ENCODE peak calls at places on chromosomes 3 and 15, in seven cellular contexts. E, N, F, M, K, I and V are unnamed samples. For H3K9me3, the result is how much of the 10 kb centered on the place peaks cover.

GRCh38 chr3:172140499-172141391 is 101.4 kb downstream of the FNDC3B start:
- DNase-seq in F (no peak), I (peak), N (peak), E (no peak), M (peak), K (no peak), V (no peak)

GRCh38 chr15:69265347-69265955 is 33.3 kb upstream of the PAQR5 start:
- DNase-seq in N (no peak), I (peak), M (peak), E (no peak), K (no peak), F (no peak), V (no peak)

GRCh38 chr3:40623567-40623966 is 98.8 kb downstream of the ZNF621 start:
- DNase-seq in E (no peak), N (no peak), I (peak), M (no peak), F (no peak), K (no peak), V (no peak)

GRCh38 chr15:29750754-29751153 is 71.5 kb downstream of the TJP1 start:
- DNase-seq in N (no peak), E (no peak), F (no peak), K (no peak), M (peak), I (peak), V (no peak)

GRCh38 chr3:88031543-88032148 is 27.2 kb downstream of the CGGBP1 start:
- DNase-seq in N (no peak), I (peak), E (no peak), M (peak), K (no peak), F (no peak), V (no peak)

GRCh38 chr15:48644498-48644826 is 1.0 kb downstream of the FBN1 start:
- DNase-seq in I (peak), F (peak), E (peak), M (peak), N (no peak), K (peak), V (no peak)

GRCh38 chr3:152436707-152437615 is 168.2 kb downstream of the MBNL1 start:
- DNase-seq in N (no peak), E (no peak), K (no peak), F (no peak), I (peak), M (no peak), V (no peak)

GRCh38 chr3:129128357-129129155 is 7.0 kb upstream of the RAB43 start:
- DNase-seq in I (no peak), F (no peak), N (no peak), M (no peak), K (no peak), E (no peak), V (no peak)

GRCh38 chr3:12400795-12401194 is 83.5 kb upstream of the TSEN2 start:
- DNase-seq in N (no peak), M (peak), K (no peak), E (no peak), F (no peak), I (peak), V (no peak)

GRCh38 chr3:153113553-153113952 is 48.5 kb upstream of the RAP2B start:
- DNase-seq in F (no peak), I (no peak), M (no peak), E (no peak), N (no peak), K (no peak), V (no peak)

GRCh38 chr3:14523792-14524191 is 16.4 kb downstream of the GRIP2 start:
- DNase-seq in E (no peak), K (no peak), M (peak), N (no peak), I (peak), F (peak), V (no peak)

DNA sequence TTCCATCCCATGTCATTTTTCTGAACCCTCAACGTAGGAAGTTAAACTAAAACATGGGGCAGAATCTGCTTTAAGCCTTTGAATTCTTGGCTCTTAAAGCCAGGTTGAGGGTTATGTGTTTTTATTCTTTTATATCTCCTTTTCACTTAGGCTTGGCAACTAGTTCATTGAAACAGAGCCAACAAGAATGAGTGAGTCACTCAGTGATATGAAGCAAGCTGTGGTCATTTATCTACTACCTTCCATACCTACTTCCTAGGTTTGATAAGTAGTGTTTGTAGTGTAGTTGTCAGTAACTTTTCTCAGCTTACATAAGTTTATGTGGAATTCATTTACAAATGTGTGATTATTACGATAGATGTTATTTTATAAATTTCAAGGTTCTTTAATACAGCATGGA is 67.4 kb downstream of the SNRPN start:
- DNase-seq in F (no peak), M (peak), I (peak), E (no peak), N (no peak), K (no peak), V (no peak)
- H3K9me3 ChIP-seq in F (half or more), M (under half), I (under half), E (half or more), N (half or more), K (under half), V (under half)

DNA sequence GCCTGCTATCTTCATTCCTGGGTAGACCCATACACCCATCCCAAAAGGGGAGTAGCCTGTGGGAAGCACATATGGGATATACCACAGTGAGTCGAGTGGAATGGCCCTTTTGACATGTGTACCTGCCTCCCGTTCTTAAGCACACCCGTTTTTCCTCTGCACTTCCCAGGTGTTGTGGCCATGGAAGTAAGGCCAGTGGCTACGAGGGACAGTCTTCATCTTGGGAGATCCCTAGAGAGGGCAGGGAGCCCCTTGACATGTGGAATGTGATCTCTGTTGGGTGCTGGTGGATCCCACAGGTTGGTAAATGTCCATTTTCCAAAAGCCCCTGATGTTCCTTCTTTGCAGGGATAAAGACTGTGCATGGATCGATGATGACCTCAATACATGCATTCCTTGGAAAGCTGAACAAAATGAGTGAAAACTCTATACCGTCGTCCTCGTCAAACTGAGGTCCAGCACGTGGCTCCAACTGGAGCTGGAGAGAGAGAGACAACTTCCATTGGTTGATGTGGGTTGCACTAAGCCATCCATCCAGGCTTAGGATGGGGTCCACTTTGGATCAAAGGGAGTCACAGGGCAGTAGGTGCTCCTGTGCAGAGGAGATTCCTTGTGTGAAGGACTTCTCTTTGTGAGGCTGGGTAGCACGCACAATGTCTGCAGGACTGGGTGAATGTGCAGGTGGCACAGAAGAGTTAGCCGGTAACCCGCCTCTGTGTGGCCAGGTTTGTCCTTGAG is 136.8 kb downstream of the SNRPN start:
- DNase-seq in M (no peak), N (no peak), E (no peak), K (no peak), I (no peak), F (no peak), V (no peak)
- H3K9me3 ChIP-seq in M (under half), N (half or more), E (half or more), K (half or more), I (under half), F (half or more), V (half or more)

DNA sequence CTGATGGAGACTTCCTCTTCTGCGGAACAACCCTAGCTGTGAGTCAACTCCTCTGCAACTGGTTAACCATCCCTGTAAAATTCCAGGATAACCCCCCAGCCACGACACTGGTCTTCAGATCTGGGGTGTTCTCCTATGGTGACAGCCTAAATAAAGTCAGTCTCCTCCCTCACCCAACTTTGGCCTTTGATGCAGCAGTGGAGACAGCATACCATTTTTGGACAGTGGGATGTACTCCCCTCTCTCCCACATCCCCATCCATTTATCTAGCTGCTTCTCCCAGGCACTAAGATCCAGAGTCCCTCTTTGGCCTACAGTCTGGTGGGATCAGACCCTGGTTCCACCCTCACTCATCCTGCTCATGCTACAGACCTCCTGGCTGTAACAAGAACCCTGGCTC is 352.6 kb downstream of the OCA2 start:
- DNase-seq in F (no peak), K (no peak), E (no peak), N (no peak), M (no peak), I (no peak), V (no peak)
- H3K9me3 ChIP-seq in F (under half), K (under half), E (under half), N (under half), M (under half), I (under half), V (under half)

GRCh38 chr15:61041886-61042285 is 187.2 kb downstream of the RORA start:
- DNase-seq in N (no peak), K (no peak), I (no peak), F (no peak), M (no peak), E (no peak), V (no peak)
- H3K9me3 ChIP-seq in N (under half), K (under half), I (under half), F (under half), M (under half), E (under half), V (under half)

GRCh38 chr15:98824595-98824994 is 176.3 kb downstream of the IGF1R start:
- DNase-seq in N (no peak), F (no peak), I (peak), K (no peak), M (no peak), E (no peak), V (no peak)
- H3K9me3 ChIP-seq in N (under half), F (under half), I (under half), K (under half), M (under half), E (under half), V (under half)

GRCh38 chr15:95119041-95119440 is 887.7 kb downstream of the MCTP2 start:
- DNase-seq in F (no peak), I (peak), N (no peak), E (no peak), M (peak), K (no peak), V (no peak)
- H3K9me3 ChIP-seq in F (under half), I (under half), N (under half), E (under half), M (under half), K (under half), V (under half)

GRCh38 chr3:15744176-15744575 is 53.6 kb downstream of the ANKRD28 start:
- DNase-seq in F (no peak), M (no peak), N (no peak), K (no peak), I (no peak), E (no peak), V (no peak)

GRCh38 chr3:15743587-15744009 is 54.2 kb downstream of the ANKRD28 start:
- DNase-seq in N (no peak), F (no peak), K (no peak), M (no peak), I (no peak), E (no peak), V (no peak)
- H3K9me3 ChIP-seq in N (under half), F (under half), K (under half), M (under half), I (under half), E (under half), V (under half)

GRCh38 chr3:194577985-194578905 is 55.0 kb downstream of the TMEM44 start:
- DNase-seq in I (peak), K (no peak), N (no peak), M (peak), E (no peak), F (peak), V (peak)

GRCh38 chr3:194582196-194582905 is 50.9 kb downstream of the TMEM44 start:
- DNase-seq in N (no peak), M (no peak), I (no peak), F (no peak), E (no peak), K (no peak), V (no peak)

GRCh38 chr3:194575484-194576210 is 57.6 kb downstream of the TMEM44 start:
- DNase-seq in I (peak), F (peak), N (no peak), E (no peak), K (peak), M (peak), V (peak)

GRCh38 chr3:194574639-194575483 is 58.4 kb downstream of the TMEM44 start:
- DNase-seq in I (peak), K (no peak), N (no peak), E (no peak), M (peak), F (no peak), V (no peak)

GRCh38 chr3:194579091-194579606 is 54.1 kb downstream of the TMEM44 start:
- DNase-seq in F (no peak), E (peak), M (no peak), K (no peak), N (peak), I (no peak), V (no peak)
- H3K9me3 ChIP-seq in F (under half), E (under half), M (under half), K (under half), N (under half), I (under half), V (under half)

DNA sequence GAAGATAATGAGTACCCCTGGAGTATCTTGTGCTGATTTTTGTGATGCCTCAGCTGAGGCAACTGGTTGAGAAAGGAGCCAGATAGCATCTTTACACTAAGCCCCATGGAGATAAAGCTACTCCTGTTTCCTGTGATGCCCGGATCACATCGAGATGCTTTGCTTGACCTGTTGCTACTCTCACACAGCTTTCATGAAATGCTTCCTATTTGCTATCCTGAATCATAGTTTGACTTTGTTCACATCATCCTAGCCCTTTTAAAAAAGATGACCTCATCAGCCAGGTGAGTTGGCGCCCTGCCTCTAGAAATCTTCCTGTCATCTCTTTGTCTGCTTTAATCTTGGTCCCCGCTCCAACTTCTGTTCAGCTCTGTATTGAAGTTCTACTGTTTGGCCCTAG is 409.6 kb upstream of the TBL1XR1 start:
- DNase-seq in E (no peak), F (no peak), M (no peak), I (no peak), K (no peak), N (no peak), V (no peak)
- H3K9me3 ChIP-seq in E (under half), F (under half), M (under half), I (under half), K (under half), N (under half), V (under half)